ENCODE peak calls at places on chromosomes 3 and 15, in eight cellular contexts. D is right cardiac atrium, R is psoas muscle, W is neural progenitor cell, I is tibial nerve, Y is endodermal cell, E is transverse colon, K is right atrium auricular region. J is an unnamed sample.

GRCh38 chr3:119346076-119346496 is 51.9 kb downstream of the ARHGAP31 start:
- DNase-seq in R (no peak), W (no peak), I (no peak), D (no peak), K (no peak), E (no peak), Y (no peak), J (no peak)

GRCh38 chr15:78944669-78945407 is at the start of gene CTSH:
- DNase-seq in Y (peak; percentile 97), I (peak; percentile 42), D (peak; percentile 93), W (peak; percentile 91), E (peak; percentile 91), R (peak; percentile 78), K (no peak), J (no peak)

GRCh38 chr3:157336252-157337009 is 100.2 kb upstream of the PTX3 start:
- DNase-seq in D (no peak), Y (no peak), I (no peak), W (no peak), K (no peak), E (no peak), R (no peak), J (no peak)

GRCh38 chr3:155185623-155186022 is 105.5 kb downstream of the MME start:
- DNase-seq in Y (peak; percentile 68), I (no peak), E (no peak), K (no peak), W (no peak), R (no peak), D (no peak), J (no peak)

GRCh38 chr3:197002701-197003454 is 26.7 kb downstream of the MELTF start:
- DNase-seq in Y (peak; percentile 87), I (peak; percentile 57), K (no peak), R (peak; percentile 82), E (peak; percentile 91), D (peak; percentile 92), W (peak; percentile 79), J (peak; percentile 71)

GRCh38 chr3:156582784-156583183 is 27.9 kb upstream of the SSR3 start:
- DNase-seq in D (no peak), R (no peak), E (no peak), Y (no peak), W (no peak), K (no peak), I (no peak), J (no peak)

GRCh38 chr15:92625297-92625980 is 30.1 kb downstream of the FAM174B start:
- DNase-seq in W (no peak), R (no peak), E (no peak), K (no peak), D (no peak), Y (no peak), I (no peak), J (no peak)

GRCh38 chr3:45437388-45437787 is 49.0 kb downstream of the LARS2 start:
- DNase-seq in K (no peak), R (no peak), Y (no peak), E (no peak), D (no peak), I (no peak), W (no peak), J (no peak)

GRCh38 chr3:38645601-38646000 is 3.9 kb downstream of the SCN5A start:
- DNase-seq in W (no peak), K (peak; percentile 57), R (no peak), I (no peak), Y (peak; percentile 37), E (no peak), D (peak; percentile 69), J (no peak)

GRCh38 chr3:156201411-156202405 is 81.3 kb downstream of the KCNAB1 start:
- DNase-seq in I (no peak), K (no peak), D (no peak), E (no peak), R (no peak), W (no peak), Y (no peak), J (no peak)

GRCh38 chr3:52473031-52473430 is 17.6 kb downstream of the NISCH start:
- DNase-seq in Y (no peak), D (no peak), R (no peak), W (no peak), I (no peak), K (no peak), E (no peak), J (no peak)

GRCh38 chr15:96887730-96888129 is 557.2 kb downstream of the NR2F2 start:
- DNase-seq in Y (no peak), E (no peak), K (no peak), W (no peak), R (no peak), I (no peak), D (no peak), J (no peak)

GRCh38 chr15:55283295-55284147 is 6.1 kb downstream of the RAB27A start:
- DNase-seq in K (no peak), E (no peak), W (no peak), R (no peak), Y (no peak), D (no peak), I (no peak), J (no peak)

GRCh38 chr3:196609343-196609775 is 30.1 kb upstream of the NRROS start:
- DNase-seq in W (peak; percentile 95), R (peak; percentile 85), K (peak; percentile 85), D (peak; percentile 95), E (peak; percentile 95), Y (peak; percentile 98), I (peak; percentile 92), J (peak; percentile 58)

GRCh38 chr15:64878708-64879107 is 33.0 kb upstream of the ANKDD1A start:
- DNase-seq in W (no peak), R (no peak), Y (no peak), I (no peak), D (no peak), K (no peak), E (peak; percentile 33), J (no peak)

GRCh38 chr3:122694966-122695365 is 14.3 kb downstream of the PARP14 start:
- DNase-seq in D (no peak), E (no peak), W (no peak), K (no peak), R (no peak), Y (no peak), I (no peak), J (no peak)

GRCh38 chr3:29605845-29606244 is 325.0 kb downstream of the RBMS3 start:
- DNase-seq in E (no peak), I (no peak), D (no peak), Y (no peak), R (no peak), K (no peak), W (no peak), J (peak; percentile 27)

GRCh38 chr15:58448906-58449305 is 17.1 kb downstream of the LIPC start:
- DNase-seq in I (no peak), R (no peak), D (no peak), W (no peak), K (no peak), Y (no peak), E (no peak), J (no peak)

GRCh38 chr15:68693071-68693470 is 114.3 kb downstream of the CORO2B start:
- DNase-seq in D (no peak), I (no peak), Y (no peak), K (no peak), W (no peak), R (no peak), E (no peak), J (no peak)

GRCh38 chr3:7144696-7145308 is 283.9 kb downstream of the GRM7 start:
- DNase-seq in W (peak; percentile 80), K (no peak), D (no peak), E (no peak), I (no peak), R (no peak), Y (peak; percentile 74), J (no peak)
- H3K27ac ChIP-seq in W (no peak overlapping the region), K (no peak overlapping the region), D (no peak overlapping the region), E (no peak overlapping the region), I (no peak overlapping the region), R (no peak overlapping the region), Y (no peak overlapping the region), J (no peak overlapping the region)

GRCh38 chr3:58336135-58336882 is 3.6 kb downstream of the PXK start:
- DNase-seq in E (no peak), W (no peak), I (no peak), K (no peak), D (no peak), R (no peak), Y (no peak), J (peak; percentile 15)

GRCh38 chr3:58333206-58334012 is 717 bp downstream of the PXK start:
- DNase-seq in R (no peak), Y (peak; percentile 80), W (peak; percentile 55), I (no peak), E (peak; percentile 30), D (peak; percentile 58), K (no peak), J (no peak)

GRCh38 chr3:58337190-58337589 is 4.5 kb downstream of the PXK start:
- DNase-seq in W (no peak), I (no peak), K (no peak), D (no peak), Y (no peak), E (no peak), R (no peak), J (no peak)

GRCh38 chr3:58334013-58334321 is 1.3 kb downstream of the PXK start:
- DNase-seq in D (no peak), W (peak; percentile 34), Y (no peak), I (no peak), R (no peak), E (no peak), K (no peak), J (peak; percentile 12)

GRCh38 chr3:58335432-58335947 is 2.8 kb downstream of the PXK start:
- DNase-seq in R (no peak), E (no peak), D (no peak), K (no peak), W (no peak), Y (no peak), I (no peak), J (no peak)
- H3K4me3 ChIP-seq in R (peak overlapping the region; percentile 25), E (no peak overlapping the region), D (no peak overlapping the region), K (no peak overlapping the region), W (no peak overlapping the region), Y (no peak overlapping the region), I (peak overlapping the region; percentile 1), J (no peak overlapping the region)

GRCh38 chr3:185342458-185343169 is 20.3 kb upstream of the MAP3K13 start:
- DNase-seq in I (no peak), D (no peak), W (no peak), E (no peak), K (no peak), R (no peak), Y (no peak), J (no peak)

GRCh38 chr3:185339945-185340344 is 23.0 kb upstream of the MAP3K13 start:
- DNase-seq in W (no peak), D (no peak), K (no peak), R (no peak), Y (no peak), I (no peak), E (no peak), J (no peak)

GRCh38 chr3:185337231-185337816 is 25.6 kb upstream of the MAP3K13 start:
- DNase-seq in R (no peak), W (no peak), Y (no peak), E (no peak), I (no peak), K (no peak), D (no peak), J (no peak)

GRCh38 chr3:185347392-185347791 is 15.5 kb upstream of the MAP3K13 start:
- DNase-seq in R (no peak), D (no peak), K (no peak), W (no peak), I (no peak), E (no peak), Y (no peak), J (no peak)

GRCh38 chr3:185341616-185342457 is 21.1 kb upstream of the MAP3K13 start:
- DNase-seq in E (no peak), R (no peak), Y (no peak), K (no peak), D (no peak), W (no peak), I (no peak), J (no peak)
- H3K27ac ChIP-seq in E (peak overlapping the region; percentile 6), R (no peak overlapping the region), Y (no peak overlapping the region), K (no peak overlapping the region), D (no peak overlapping the region), W (no peak overlapping the region), I (no peak overlapping the region), J (no peak overlapping the region)

GRCh38 chr3:116440196-116440595 is 5.1 kb downstream of the LSAMP start:
- DNase-seq in K (no peak), E (no peak), D (no peak), R (no peak), W (peak; percentile 8), I (no peak), Y (no peak), J (no peak)
- H3K4me3 ChIP-seq in K (no peak overlapping the region), E (no peak overlapping the region), D (no peak overlapping the region), R (no peak overlapping the region), W (no peak overlapping the region), I (no peak overlapping the region), Y (no peak overlapping the region), J (no peak overlapping the region)